ENCODE peak calls at places on chromosomes 12 and 14, in five cellular contexts. O is CD8-positive, alpha-beta T cell; K is colonic mucosa; L is A549; F is RWPE2. W is an unnamed sample.

GRCh38 chr14:86780461-86780860 is 1212.5 kb downstream of the GALC start:
- DNase-seq in O (no peak), K (no peak), L (no peak), F (no peak), W (no peak)

GRCh38 chr12:132141976-132142678 is 2.0 kb downstream of the DDX51 start:
- DNase-seq in O (no peak), K (no peak), L (no peak), F (no peak), W (peak; percentile 91)

GRCh38 chr14:50082784-50083466 is 33.4 kb downstream of the VCPKMT start:
- DNase-seq in O (peak; percentile 82), K (no peak), L (no peak), F (no peak), W (no peak)

GRCh38 chr14:102316048-102316745 is 3.3 kb upstream of the ZNF839 start:
- DNase-seq in O (peak; percentile 20), K (peak; percentile 70), L (no peak), F (no peak), W (no peak)

GRCh38 chr12:29148065-29148957 is 767 bp upstream of the FAR2 start:
- DNase-seq in O (peak; percentile 11), K (peak; percentile 81), L (peak; percentile 18), F (no peak), W (no peak)

GRCh38 chr12:114186241-114187002 is 219.5 kb downstream of the TBX5 start:
- DNase-seq in O (no peak), K (no peak), L (no peak), F (no peak), W (no peak)

GRCh38 chr12:26239508-26240328 is 44.3 kb downstream of the SSPN start:
- DNase-seq in O (no peak), K (no peak), L (no peak), F (no peak), W (no peak)

GRCh38 chr12:5969974-5970690 is 25.1 kb upstream of the ANO2 start:
- DNase-seq in O (no peak), K (peak; percentile 10), L (no peak), F (no peak), W (no peak)

GRCh38 chr12:125149160-125150108 is 84.2 kb downstream of the AACS start:
- DNase-seq in O (no peak), K (no peak), L (no peak), F (no peak), W (no peak)

GRCh38 chr14:68404652-68405183 is 388.1 kb downstream of the ZFP36L1 start:
- DNase-seq in O (no peak), K (no peak), L (no peak), F (no peak), W (no peak)

GRCh38 chr14:96762650-96763049 is 34.5 kb upstream of the VRK1 start:
- DNase-seq in O (no peak), K (peak; percentile 22), L (peak; percentile 80), F (no peak), W (no peak)

GRCh38 chr12:80565276-80565675 is 121.2 kb downstream of the PTPRQ start:
- DNase-seq in O (no peak), K (no peak), L (no peak), F (no peak), W (no peak)

GRCh38 chr12:74426091-74426490 is 111.5 kb upstream of the ATXN7L3B start:
- DNase-seq in O (no peak), K (no peak), L (no peak), F (no peak), W (no peak)

GRCh38 chr14:58772814-58773620 is 135.3 kb downstream of the DACT1 start:
- DNase-seq in O (no peak), K (no peak), L (no peak), F (no peak), W (no peak)

GRCh38 chr12:95943231-95943842 is at the start of gene AMDHD1:
- DNase-seq in O (peak; percentile 59), K (peak; percentile 48), L (peak; percentile 80), F (no peak), W (no peak)

GRCh38 chr12:84891106-84891838 is 21.3 kb downstream of the SLC6A15 start:
- DNase-seq in O (no peak), K (no peak), L (no peak), F (no peak), W (no peak)

GRCh38 chr14:54300881-54301280 is 95.9 kb upstream of the CDKN3 start:
- DNase-seq in O (no peak), K (no peak), L (no peak), F (no peak), W (no peak)

GRCh38 chr14:23573384-23573783 is 5.2 kb downstream of the JPH4 start:
- DNase-seq in O (no peak), K (no peak), L (no peak), F (no peak), W (peak; percentile 53)

GRCh38 chr14:96424104-96424989 is 32.4 kb downstream of the AK7 start:
- DNase-seq in O (peak; percentile 13), K (peak; percentile 45), L (peak; percentile 57), F (no peak), W (no peak)

GRCh38 chr12:119780786-119781434 is 96.2 kb downstream of the CIT start:
- DNase-seq in O (no peak), K (peak; percentile 61), L (peak; percentile 64), F (no peak), W (no peak)

GRCh38 chr12:106986135-106986534 is 811 bp downstream of the MTERF2 start:
- DNase-seq in O (no peak), K (no peak), L (no peak), F (no peak), W (no peak)

GRCh38 chr14:33432407-33433023 is 493.8 kb downstream of the NPAS3 start:
- DNase-seq in O (no peak), K (no peak), L (peak; percentile 1), F (no peak), W (no peak)
- TF ChIP-seq CTCF in O (no peak), K (peak; percentile 47), L (peak; percentile 46), F (peak; percentile 85), W (peak; percentile 91)

GRCh38 chr12:86379337-86379736 is 123.1 kb upstream of the MGAT4C start:
- DNase-seq in O (no peak), K (no peak), L (no peak), F (no peak), W (no peak)

GRCh38 chr12:86373813-86374212 is 117.6 kb upstream of the MGAT4C start:
- DNase-seq in O (no peak), K (no peak), L (no peak), F (no peak), W (no peak)

DNA sequence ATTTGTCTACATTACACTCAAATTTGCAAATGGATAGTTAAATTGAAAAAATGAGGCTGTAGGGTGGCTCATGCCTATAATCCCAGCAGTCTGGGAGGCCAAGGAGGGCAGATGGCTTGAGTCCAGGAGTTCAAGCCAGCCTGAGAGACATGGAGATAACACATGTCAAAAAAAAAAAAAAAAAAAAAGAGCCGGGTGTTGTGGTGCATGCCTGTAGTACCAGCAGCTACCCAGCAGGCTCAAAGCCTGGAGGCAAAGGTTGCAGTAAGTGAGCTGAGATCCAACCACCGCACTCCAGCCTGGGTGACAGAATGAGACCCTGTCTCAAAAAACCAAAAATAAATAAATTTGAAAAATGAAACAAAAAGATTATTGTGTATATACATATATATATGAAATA is 119.9 kb upstream of the MGAT4C start:
- DNase-seq in O (no peak), K (no peak), L (no peak), F (no peak), W (no peak)
- TF ChIP-seq CTCF in O (no peak), K (no peak), L (no peak), F (no peak), W (no peak)

DNA sequence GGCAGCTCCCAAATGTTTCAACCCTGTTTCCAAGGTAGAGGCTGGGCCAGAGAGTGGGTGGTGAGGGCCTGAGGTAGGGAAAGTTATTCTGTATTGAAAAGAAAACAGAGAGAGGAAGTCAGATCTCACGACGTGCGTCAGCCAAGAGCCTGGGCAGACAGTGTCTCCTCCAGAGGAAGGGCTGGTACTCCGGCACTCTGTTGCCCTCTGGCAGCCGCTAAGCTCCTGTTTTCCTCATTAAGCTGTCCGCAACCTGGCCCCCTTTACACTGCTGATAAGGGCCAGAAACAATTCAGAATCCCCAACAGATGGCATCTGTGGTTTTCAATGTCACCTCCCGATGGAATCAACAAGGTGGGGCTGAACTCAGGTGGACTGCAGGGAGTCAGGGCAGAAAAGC is 26.0 kb upstream of the LTBP2 start:
- DNase-seq in O (no peak), K (no peak), L (no peak), F (no peak), W (no peak)
- TF ChIP-seq CTCF in O (no peak), K (no peak), L (no peak), F (no peak), W (peak; percentile 30)

DNA sequence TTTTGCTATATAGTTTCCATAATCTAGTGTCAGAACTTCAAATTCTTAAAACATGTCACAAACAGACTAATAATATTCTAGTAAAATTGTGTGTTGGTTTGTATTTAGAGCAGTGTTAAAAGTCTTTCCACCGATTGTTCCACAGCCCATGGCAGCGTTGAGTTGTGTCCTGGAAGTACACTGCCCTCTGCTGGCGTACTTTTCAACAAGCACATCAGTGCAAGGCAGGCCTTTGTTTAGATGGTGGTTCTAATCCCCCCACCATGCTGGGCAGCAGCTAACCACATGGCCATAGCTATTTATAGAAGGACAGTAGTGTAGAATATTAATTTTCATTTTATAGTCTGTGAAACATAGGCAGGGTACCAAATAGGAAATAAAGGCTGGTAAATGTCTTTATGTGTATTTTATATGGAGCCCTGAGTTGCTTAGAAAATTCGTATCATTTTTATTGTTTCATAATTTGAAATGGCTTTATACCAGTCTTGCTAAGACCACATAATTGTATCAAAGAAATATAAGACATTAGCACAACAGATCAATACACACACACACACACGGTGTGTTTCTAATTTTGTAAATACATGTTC is 235.4 kb downstream of the SEC23A start:
- DNase-seq in O (peak; percentile 46), K (peak; percentile 85), L (peak; percentile 18), F (no peak), W (no peak)
- TF ChIP-seq CTCF in O (peak; percentile 74), K (peak; percentile 78), L (peak; percentile 81), F (peak; percentile 95), W (peak; percentile 90)

DNA sequence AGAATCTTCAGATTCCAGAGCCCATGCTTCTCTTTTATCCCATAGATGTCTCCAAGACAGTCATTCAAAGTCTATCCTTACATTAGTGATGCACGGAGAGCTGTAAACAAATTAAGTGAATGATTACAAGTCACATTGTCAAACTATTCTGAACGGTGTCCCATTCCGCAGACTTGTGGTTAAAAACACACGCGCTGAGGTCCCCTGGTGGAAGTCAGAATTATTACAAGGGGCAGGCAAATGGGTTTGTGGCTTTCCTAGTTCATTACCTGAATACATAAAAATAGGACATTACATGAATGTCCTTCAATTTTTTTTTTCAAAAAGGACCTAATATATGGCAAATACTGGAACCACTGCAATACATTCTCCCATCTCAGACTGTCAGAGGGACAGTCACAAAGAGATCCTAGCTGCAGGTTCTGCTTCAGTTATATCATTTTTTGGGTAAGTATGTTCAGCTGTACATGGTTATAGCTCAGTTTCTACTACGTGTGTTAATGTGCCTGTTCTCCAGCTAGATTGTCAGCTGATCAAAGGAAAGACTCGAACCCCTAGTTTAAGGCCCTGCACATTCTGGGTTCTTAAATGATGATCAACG is 53.1 kb upstream of the STON2 start:
- DNase-seq in O (peak; percentile 58), K (peak; percentile 79), L (peak; percentile 41), F (no peak), W (no peak)
- TF ChIP-seq CTCF in O (peak; percentile 89), K (peak; percentile 91), L (peak; percentile 80), F (peak; percentile 98), W (peak; percentile 90)

GRCh38 chr14:77264466-77265186 is 6.4 kb downstream of the NGB start:
- DNase-seq in O (no peak), K (no peak), L (no peak), F (no peak), W (peak; percentile 65)
- TF ChIP-seq CTCF in O (no peak), K (no peak), L (no peak), F (no peak), W (no peak)

GRCh38 chr12:89385965-89386537 is 33.8 kb upstream of the DUSP6 start:
- DNase-seq in O (no peak), K (no peak), L (no peak), F (no peak), W (no peak)
- TF ChIP-seq CTCF in O (no peak), K (no peak), L (no peak), F (no peak), W (no peak)

W was measured in chondrocyte.